ENCODE peak calls at places on chromosomes 7 and 10, in four cellular contexts. One of them, this sample, is unnamed.

GRCh38 chr10:131163444-131163843 is 148.1 kb downstream of the TCERG1L start:
- DNase-seq in IMR-90: no peak
- DNase-seq in hepatocyte: no peak
- DNase-seq in upper lobe of right lung: no peak
- DNase-seq in this sample: no peak

GRCh38 chr7:148963583-148964509 is 64.5 kb downstream of the PDIA4 start:
- DNase-seq in IMR-90: no peak
- DNase-seq in hepatocyte: no peak
- DNase-seq in upper lobe of right lung: no peak
- DNase-seq in this sample: no peak

GRCh38 chr7:1246170-1246870 is 13.6 kb downstream of the UNCX start:
- DNase-seq in IMR-90: no peak
- DNase-seq in hepatocyte: no peak
- DNase-seq in upper lobe of right lung: no peak
- DNase-seq in this sample: no peak

GRCh38 chr7:151541709-151542499 is 22.2 kb upstream of the RHEB start:
- DNase-seq in IMR-90: no peak
- DNase-seq in hepatocyte: no peak
- DNase-seq in upper lobe of right lung: no peak
- DNase-seq in this sample: no peak

GRCh38 chr10:89022734-89023133 is 32.1 kb downstream of the FAS start:
- DNase-seq in IMR-90: no peak
- DNase-seq in hepatocyte: no peak
- DNase-seq in upper lobe of right lung: no peak
- DNase-seq in this sample: no peak

GRCh38 chr7:70776627-70777101 is 355.3 kb upstream of the GALNT17 start:
- DNase-seq in IMR-90: peak; percentile 21
- DNase-seq in hepatocyte: no peak
- DNase-seq in upper lobe of right lung: no peak
- DNase-seq in this sample: peak; percentile 68

GRCh38 chr7:103637080-103637479 is 191.1 kb upstream of the SLC26A5 start:
- DNase-seq in IMR-90: peak; percentile 97
- DNase-seq in hepatocyte: no peak
- DNase-seq in upper lobe of right lung: no peak
- DNase-seq in this sample: no peak

GRCh38 chr7:144818516-144818915 is 17.3 kb downstream of the TPK1 start:
- DNase-seq in IMR-90: no peak
- DNase-seq in hepatocyte: no peak
- DNase-seq in upper lobe of right lung: no peak
- DNase-seq in this sample: peak; percentile 79

GRCh38 chr7:92560602-92561001 is 29.6 kb downstream of the FAM133B start:
- DNase-seq in IMR-90: peak; percentile 15
- DNase-seq in hepatocyte: no peak
- DNase-seq in upper lobe of right lung: no peak
- DNase-seq in this sample: no peak

GRCh38 chr7:135374736-135375135 is 135.2 kb downstream of the CNOT4 start:
- DNase-seq in IMR-90: no peak
- DNase-seq in hepatocyte: no peak
- DNase-seq in upper lobe of right lung: no peak
- DNase-seq in this sample: no peak

GRCh38 chr7:106071999-106072714 is 40.0 kb downstream of the SYPL1 start:
- DNase-seq in IMR-90: no peak
- DNase-seq in hepatocyte: peak; percentile 48
- DNase-seq in upper lobe of right lung: no peak
- DNase-seq in this sample: no peak

GRCh38 chr10:54402576-54402975 is 398.5 kb downstream of the PCDH15 start:
- DNase-seq in IMR-90: peak; percentile 7
- DNase-seq in hepatocyte: peak; percentile 39
- DNase-seq in upper lobe of right lung: no peak
- DNase-seq in this sample: no peak

GRCh38 chr7:74051629-74052410 is 23.8 kb downstream of the ELN start:
- DNase-seq in IMR-90: no peak
- DNase-seq in hepatocyte: peak; percentile 63
- DNase-seq in upper lobe of right lung: peak; percentile 70
- DNase-seq in this sample: no peak

GRCh38 chr7:149209518-149210269 is 14.3 kb downstream of the ZNF282 start:
- DNase-seq in IMR-90: peak; percentile 55
- DNase-seq in hepatocyte: peak; percentile 60
- DNase-seq in upper lobe of right lung: no peak
- DNase-seq in this sample: peak; percentile 92

GRCh38 chr10:63697956-63698814 is 177.0 kb downstream of the REEP3 start:
- DNase-seq in IMR-90: no peak
- DNase-seq in hepatocyte: no peak
- DNase-seq in upper lobe of right lung: no peak
- DNase-seq in this sample: no peak

GRCh38 chr7:142355328-142355727 is 97.5 kb upstream of the PRSS58 start:
- DNase-seq in IMR-90: peak; percentile 73
- DNase-seq in hepatocyte: no peak
- DNase-seq in upper lobe of right lung: no peak
- DNase-seq in this sample: no peak

GRCh38 chr7:7416031-7416968 is 119.4 kb downstream of the COL28A1 start:
- DNase-seq in IMR-90: peak; percentile 45
- DNase-seq in hepatocyte: peak; percentile 74
- DNase-seq in upper lobe of right lung: no peak
- DNase-seq in this sample: no peak

GRCh38 chr10:14560274-14560673 is 214.4 kb downstream of the FAM107B start:
- DNase-seq in IMR-90: peak; percentile 85
- DNase-seq in hepatocyte: no peak
- DNase-seq in upper lobe of right lung: peak; percentile 74
- DNase-seq in this sample: peak; percentile 89

GRCh38 chr10:22897371-22897770 is 30.5 kb upstream of the ARMC3 start:
- DNase-seq in IMR-90: no peak
- DNase-seq in hepatocyte: no peak
- DNase-seq in upper lobe of right lung: no peak
- DNase-seq in this sample: no peak

GRCh38 chr7:105849122-105849855 is 27.1 kb downstream of the ATXN7L1 start:
- DNase-seq in IMR-90: no peak
- DNase-seq in hepatocyte: no peak
- DNase-seq in upper lobe of right lung: no peak
- DNase-seq in this sample: peak; percentile 84

GRCh38 chr10:51770719-51771118 is 71.3 kb upstream of the CSTF2T start:
- DNase-seq in IMR-90: peak; percentile 36
- DNase-seq in hepatocyte: no peak
- DNase-seq in upper lobe of right lung: no peak
- DNase-seq in this sample: no peak

GRCh38 chr10:72426982-72427381 is 72.3 kb upstream of the DNAJB12 start:
- DNase-seq in IMR-90: no peak
- DNase-seq in hepatocyte: no peak
- DNase-seq in upper lobe of right lung: no peak
- DNase-seq in this sample: no peak

GRCh38 chr10:18635995-18636394 is 15.4 kb downstream of the NSUN6 start:
- DNase-seq in IMR-90: no peak
- DNase-seq in hepatocyte: no peak
- DNase-seq in upper lobe of right lung: no peak
- DNase-seq in this sample: no peak

GRCh38 chr7:16770657-16771329 is 17.2 kb downstream of the TSPAN13 start:
- DNase-seq in IMR-90: no peak
- DNase-seq in hepatocyte: no peak
- DNase-seq in upper lobe of right lung: no peak
- DNase-seq in this sample: no peak

GRCh38 chr10:46528675-46529615 is 27.5 kb downstream of the GPRIN2 start:
- DNase-seq in IMR-90: no peak
- DNase-seq in hepatocyte: no peak
- DNase-seq in upper lobe of right lung: no peak
- DNase-seq in this sample: peak; percentile 62

GRCh38 chr7:81816312-81816711 is 46.5 kb upstream of the HGF start:
- DNase-seq in IMR-90: no peak
- DNase-seq in hepatocyte: no peak
- DNase-seq in upper lobe of right lung: no peak
- DNase-seq in this sample: no peak

GRCh38 chr7:569071-569855 is 49.6 kb upstream of the PDGFA start:
- DNase-seq in IMR-90: no peak
- DNase-seq in hepatocyte: no peak
- DNase-seq in upper lobe of right lung: no peak
- DNase-seq in this sample: no peak

GRCh38 chr10:111430070-111430469 is 353.2 kb downstream of the ADRA2A start:
- DNase-seq in IMR-90: no peak
- DNase-seq in hepatocyte: no peak
- DNase-seq in upper lobe of right lung: no peak
- DNase-seq in this sample: no peak

GRCh38 chr10:10510179-10510578 is 507.5 kb upstream of the CELF2 start:
- DNase-seq in IMR-90: no peak
- DNase-seq in hepatocyte: no peak
- DNase-seq in upper lobe of right lung: no peak
- DNase-seq in this sample: no peak

GRCh38 chr7:1505731-1506550 is 1.8 kb upstream of the INTS1 start:
- DNase-seq in IMR-90: no peak
- DNase-seq in hepatocyte: no peak
- DNase-seq in upper lobe of right lung: peak; percentile 74
- DNase-seq in this sample: no peak

GRCh38 chr7:19558527-19558926 is 150.3 kb downstream of the POLR1F start:
- DNase-seq in IMR-90: peak; percentile 4
- DNase-seq in hepatocyte: no peak
- DNase-seq in upper lobe of right lung: no peak
- DNase-seq in this sample: no peak

GRCh38 chr10:58439632-58440364 is 54.6 kb downstream of the TFAM start:
- DNase-seq in IMR-90: no peak
- DNase-seq in hepatocyte: no peak
- DNase-seq in upper lobe of right lung: no peak
- DNase-seq in this sample: no peak

GRCh38 chr7:101017099-101017777 is 2.6 kb upstream of the MUC17 start:
- DNase-seq in IMR-90: peak; percentile 84
- DNase-seq in hepatocyte: peak; percentile 91
- DNase-seq in upper lobe of right lung: peak; percentile 75
- DNase-seq in this sample: peak; percentile 89

GRCh38 chr7:150948791-150949251 is 29.3 kb downstream of the KCNH2 start:
- DNase-seq in IMR-90: no peak
- DNase-seq in hepatocyte: no peak
- DNase-seq in upper lobe of right lung: peak; percentile 61
- DNase-seq in this sample: peak; percentile 58

GRCh38 chr10:98488669-98489430 is 42.1 kb upstream of the HPS1 start:
- DNase-seq in IMR-90: no peak
- DNase-seq in hepatocyte: no peak
- DNase-seq in upper lobe of right lung: no peak
- DNase-seq in this sample: no peak

GRCh38 chr10:72328045-72328828 is 26.5 kb downstream of the DNAJB12 start:
- DNase-seq in IMR-90: peak; percentile 57
- DNase-seq in hepatocyte: peak; percentile 82
- DNase-seq in upper lobe of right lung: peak; percentile 83
- DNase-seq in this sample: peak; percentile 68